ENCODE peak calls at places on chromosomes 6 and 20, in nine cellular contexts. One of them, this sample, is unnamed.

GRCh38 chr20:52746768-52747167 is 225.4 kb upstream of the TSHZ2 start:
- DNase-seq in GM06990: no peak
- DNase-seq in pancreas: no peak
- DNase-seq in RWPE1: no peak
- DNase-seq in A549: no peak
- DNase-seq in astrocyte: no peak
- DNase-seq in D721Med: no peak
- DNase-seq in cardiac fibroblast: peak
- DNase-seq in right lobe of liver: no peak
- DNase-seq in this sample: no peak

GRCh38 chr6:150231456-150231855 is 88.6 kb downstream of the PPP1R14C start:
- DNase-seq in GM06990: no peak
- DNase-seq in pancreas: no peak
- DNase-seq in RWPE1: no peak
- DNase-seq in A549: no peak
- DNase-seq in astrocyte: peak
- DNase-seq in D721Med: no peak
- DNase-seq in cardiac fibroblast: peak
- DNase-seq in right lobe of liver: no peak
- DNase-seq in this sample: no peak

GRCh38 chr6:144955853-144956252 is 670.7 kb downstream of the UTRN start:
- DNase-seq in GM06990: no peak
- DNase-seq in pancreas: no peak
- DNase-seq in RWPE1: no peak
- DNase-seq in A549: peak
- DNase-seq in astrocyte: peak
- DNase-seq in D721Med: no peak
- DNase-seq in cardiac fibroblast: peak
- DNase-seq in right lobe of liver: no peak
- DNase-seq in this sample: no peak

GRCh38 chr6:52535711-52536423 is 41.0 kb downstream of the TRAM2 start:
- DNase-seq in GM06990: no peak
- DNase-seq in pancreas: no peak
- DNase-seq in RWPE1: no peak
- DNase-seq in A549: no peak
- DNase-seq in astrocyte: no peak
- DNase-seq in D721Med: no peak
- DNase-seq in cardiac fibroblast: no peak
- DNase-seq in right lobe of liver: no peak
- DNase-seq in this sample: no peak

GRCh38 chr6:136435096-136435495 is 115.1 kb downstream of the MAP7 start:
- DNase-seq in GM06990: no peak
- DNase-seq in pancreas: no peak
- DNase-seq in RWPE1: no peak
- DNase-seq in A549: no peak
- DNase-seq in astrocyte: no peak
- DNase-seq in D721Med: no peak
- DNase-seq in cardiac fibroblast: no peak
- DNase-seq in right lobe of liver: no peak
- DNase-seq in this sample: no peak

GRCh38 chr6:148168856-148169255 is 173.8 kb upstream of the SASH1 start:
- DNase-seq in GM06990: no peak
- DNase-seq in pancreas: no peak
- DNase-seq in RWPE1: no peak
- DNase-seq in A549: no peak
- DNase-seq in astrocyte: no peak
- DNase-seq in D721Med: no peak
- DNase-seq in cardiac fibroblast: no peak
- DNase-seq in right lobe of liver: no peak
- DNase-seq in this sample: no peak

GRCh38 chr20:59152559-59153354 is 10.9 kb upstream of the ZNF831 start:
- DNase-seq in GM06990: no peak
- DNase-seq in pancreas: no peak
- DNase-seq in RWPE1: no peak
- DNase-seq in A549: no peak
- DNase-seq in astrocyte: no peak
- DNase-seq in D721Med: no peak
- DNase-seq in cardiac fibroblast: no peak
- DNase-seq in right lobe of liver: no peak
- DNase-seq in this sample: no peak

GRCh38 chr6:10418361-10418861 is 3.5 kb upstream of the TFAP2A start:
- DNase-seq in GM06990: no peak
- DNase-seq in pancreas: no peak
- DNase-seq in RWPE1: no peak
- DNase-seq in A549: no peak
- DNase-seq in astrocyte: no peak
- DNase-seq in D721Med: no peak
- DNase-seq in cardiac fibroblast: no peak
- DNase-seq in right lobe of liver: no peak
- DNase-seq in this sample: no peak

GRCh38 chr20:22720206-22720605 is 135.8 kb upstream of the FOXA2 start:
- DNase-seq in GM06990: no peak
- DNase-seq in pancreas: no peak
- DNase-seq in RWPE1: no peak
- DNase-seq in A549: no peak
- DNase-seq in astrocyte: no peak
- DNase-seq in D721Med: no peak
- DNase-seq in cardiac fibroblast: no peak
- DNase-seq in right lobe of liver: no peak
- DNase-seq in this sample: no peak

GRCh38 chr6:134065706-134066105 is 13.3 kb upstream of the SLC2A12 start:
- DNase-seq in GM06990: no peak
- DNase-seq in pancreas: no peak
- DNase-seq in RWPE1: no peak
- DNase-seq in A549: peak
- DNase-seq in astrocyte: no peak
- DNase-seq in D721Med: no peak
- DNase-seq in cardiac fibroblast: peak
- DNase-seq in right lobe of liver: no peak
- DNase-seq in this sample: peak
- TF ChIP-seq CTCF in GM06990: peak
- TF ChIP-seq CTCF in pancreas: no peak
- TF ChIP-seq CTCF in RWPE1: no peak
- TF ChIP-seq CTCF in A549: peak
- TF ChIP-seq CTCF in astrocyte: peak
- TF ChIP-seq CTCF in D721Med: peak
- TF ChIP-seq CTCF in cardiac fibroblast: peak
- TF ChIP-seq CTCF in right lobe of liver: peak
- TF ChIP-seq CTCF in this sample: peak

GRCh38 chr6:137877113-137877512 is 10.1 kb downstream of the TNFAIP3 start:
- DNase-seq in GM06990: no peak
- DNase-seq in pancreas: no peak
- DNase-seq in RWPE1: no peak
- DNase-seq in A549: no peak
- DNase-seq in astrocyte: no peak
- DNase-seq in D721Med: no peak
- DNase-seq in cardiac fibroblast: no peak
- DNase-seq in right lobe of liver: no peak
- DNase-seq in this sample: no peak

GRCh38 chr6:137879885-137880430 is 12.9 kb downstream of the TNFAIP3 start:
- DNase-seq in GM06990: no peak
- DNase-seq in pancreas: no peak
- DNase-seq in RWPE1: no peak
- DNase-seq in A549: no peak
- DNase-seq in astrocyte: no peak
- DNase-seq in D721Med: no peak
- DNase-seq in cardiac fibroblast: no peak
- DNase-seq in right lobe of liver: no peak
- DNase-seq in this sample: no peak

GRCh38 chr6:137879301-137879700 is 12.2 kb downstream of the TNFAIP3 start:
- DNase-seq in GM06990: no peak
- DNase-seq in pancreas: no peak
- DNase-seq in RWPE1: no peak
- DNase-seq in A549: no peak
- DNase-seq in astrocyte: no peak
- DNase-seq in D721Med: no peak
- DNase-seq in cardiac fibroblast: no peak
- DNase-seq in right lobe of liver: no peak
- DNase-seq in this sample: no peak

GRCh38 chr6:137878070-137878809 is 11.2 kb downstream of the TNFAIP3 start:
- DNase-seq in GM06990: no peak
- DNase-seq in pancreas: no peak
- DNase-seq in RWPE1: no peak
- DNase-seq in A549: no peak
- DNase-seq in astrocyte: no peak
- DNase-seq in D721Med: no peak
- DNase-seq in cardiac fibroblast: no peak
- DNase-seq in right lobe of liver: no peak
- DNase-seq in this sample: no peak

GRCh38 chr6:137878810-137879285 is 11.8 kb downstream of the TNFAIP3 start:
- DNase-seq in GM06990: no peak
- DNase-seq in pancreas: no peak
- DNase-seq in RWPE1: no peak
- DNase-seq in A549: no peak
- DNase-seq in astrocyte: no peak
- DNase-seq in D721Med: no peak
- DNase-seq in cardiac fibroblast: no peak
- DNase-seq in right lobe of liver: no peak
- DNase-seq in this sample: no peak
- TF ChIP-seq CTCF in GM06990: no peak
- TF ChIP-seq CTCF in pancreas: no peak
- TF ChIP-seq CTCF in RWPE1: no peak
- TF ChIP-seq CTCF in A549: no peak
- TF ChIP-seq CTCF in astrocyte: peak
- TF ChIP-seq CTCF in D721Med: no peak
- TF ChIP-seq CTCF in cardiac fibroblast: peak
- TF ChIP-seq CTCF in right lobe of liver: no peak
- TF ChIP-seq CTCF in this sample: no peak

GRCh38 chr6:121236984-121237383 is 97.3 kb downstream of the TBC1D32 start:
- DNase-seq in GM06990: no peak
- DNase-seq in pancreas: no peak
- DNase-seq in RWPE1: no peak
- DNase-seq in A549: no peak
- DNase-seq in astrocyte: no peak
- DNase-seq in D721Med: no peak
- DNase-seq in cardiac fibroblast: no peak
- DNase-seq in right lobe of liver: no peak
- DNase-seq in this sample: no peak
- TF ChIP-seq CTCF in GM06990: no peak
- TF ChIP-seq CTCF in pancreas: no peak
- TF ChIP-seq CTCF in RWPE1: no peak
- TF ChIP-seq CTCF in A549: no peak
- TF ChIP-seq CTCF in astrocyte: no peak
- TF ChIP-seq CTCF in D721Med: no peak
- TF ChIP-seq CTCF in cardiac fibroblast: no peak
- TF ChIP-seq CTCF in right lobe of liver: no peak
- TF ChIP-seq CTCF in this sample: no peak

DNA sequence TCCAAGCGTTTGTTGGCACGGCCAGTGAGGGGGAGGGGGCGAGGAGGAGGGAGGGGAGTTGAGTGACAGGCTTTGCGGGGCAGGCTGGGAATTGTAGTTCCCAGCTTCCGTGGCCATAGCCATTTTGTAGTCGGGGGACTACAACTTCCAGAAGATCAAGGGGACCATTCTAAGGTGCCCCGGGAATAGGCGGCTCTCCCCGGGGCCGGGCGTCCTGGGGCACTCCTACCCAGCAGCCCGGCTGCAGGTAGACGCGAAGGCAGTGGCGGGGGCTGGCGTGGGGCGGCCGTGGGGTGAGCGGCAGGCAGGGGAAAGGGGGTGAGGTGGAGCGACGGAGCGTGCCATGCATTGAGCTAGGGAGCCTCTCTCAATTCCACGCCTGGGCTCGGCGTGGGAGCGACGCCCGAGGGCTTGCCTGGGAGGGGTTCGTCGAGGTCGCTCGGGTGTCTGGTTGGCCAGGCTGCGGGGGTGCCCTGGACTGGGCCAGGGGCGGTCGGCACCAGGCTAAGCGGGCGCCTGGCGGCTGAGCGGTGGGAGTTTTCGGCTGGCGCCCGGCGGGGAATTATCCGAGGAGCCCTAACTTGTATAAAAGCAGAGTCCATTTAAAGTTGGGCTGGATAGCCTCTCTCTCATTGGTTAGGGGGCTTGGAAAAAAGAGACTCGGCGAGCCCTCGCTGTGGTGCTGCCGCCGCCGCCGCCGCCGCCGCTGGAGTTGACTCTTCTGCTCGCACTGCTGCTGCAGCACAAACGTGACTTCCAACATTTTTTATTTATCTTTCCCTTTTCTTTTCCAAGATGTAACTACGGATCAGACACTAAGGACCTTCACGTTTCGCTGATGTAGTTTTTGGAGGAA is at the start of gene JARID2:
- DNase-seq in GM06990: peak
- DNase-seq in pancreas: peak
- DNase-seq in RWPE1: peak
- DNase-seq in A549: peak
- DNase-seq in astrocyte: peak
- DNase-seq in D721Med: peak
- DNase-seq in cardiac fibroblast: peak
- DNase-seq in right lobe of liver: peak
- DNase-seq in this sample: peak
- TF ChIP-seq CTCF in GM06990: no peak
- TF ChIP-seq CTCF in pancreas: no peak
- TF ChIP-seq CTCF in RWPE1: no peak
- TF ChIP-seq CTCF in A549: no peak
- TF ChIP-seq CTCF in astrocyte: no peak
- TF ChIP-seq CTCF in D721Med: no peak
- TF ChIP-seq CTCF in cardiac fibroblast: no peak
- TF ChIP-seq CTCF in right lobe of liver: no peak
- TF ChIP-seq CTCF in this sample: no peak

DNA sequence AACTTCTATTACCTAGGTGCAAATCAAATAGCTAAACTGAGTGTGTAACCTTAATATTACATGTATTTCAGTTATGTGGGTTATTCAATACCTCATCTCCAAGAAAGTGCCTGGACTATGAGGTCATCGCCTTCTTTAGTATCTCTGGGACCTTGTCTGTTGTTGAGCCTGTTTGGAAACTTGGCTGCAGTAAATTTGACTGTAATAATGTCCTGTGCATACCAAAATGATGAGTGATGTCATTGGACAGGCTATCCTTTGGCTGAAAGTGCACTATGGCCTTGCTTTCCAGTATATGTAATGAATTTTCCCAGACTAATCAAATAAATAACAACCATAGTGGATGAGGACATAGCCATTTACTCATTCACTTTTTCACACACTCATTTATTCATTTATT is 455.1 kb downstream of the ADGRB3 start:
- DNase-seq in GM06990: no peak
- DNase-seq in pancreas: no peak
- DNase-seq in RWPE1: no peak
- DNase-seq in A549: peak
- DNase-seq in astrocyte: peak
- DNase-seq in D721Med: no peak
- DNase-seq in cardiac fibroblast: peak
- DNase-seq in right lobe of liver: no peak
- DNase-seq in this sample: no peak
- TF ChIP-seq CTCF in GM06990: no peak
- TF ChIP-seq CTCF in pancreas: no peak
- TF ChIP-seq CTCF in RWPE1: no peak
- TF ChIP-seq CTCF in A549: no peak
- TF ChIP-seq CTCF in astrocyte: no peak
- TF ChIP-seq CTCF in D721Med: no peak
- TF ChIP-seq CTCF in cardiac fibroblast: no peak
- TF ChIP-seq CTCF in right lobe of liver: no peak
- TF ChIP-seq CTCF in this sample: no peak

DNA sequence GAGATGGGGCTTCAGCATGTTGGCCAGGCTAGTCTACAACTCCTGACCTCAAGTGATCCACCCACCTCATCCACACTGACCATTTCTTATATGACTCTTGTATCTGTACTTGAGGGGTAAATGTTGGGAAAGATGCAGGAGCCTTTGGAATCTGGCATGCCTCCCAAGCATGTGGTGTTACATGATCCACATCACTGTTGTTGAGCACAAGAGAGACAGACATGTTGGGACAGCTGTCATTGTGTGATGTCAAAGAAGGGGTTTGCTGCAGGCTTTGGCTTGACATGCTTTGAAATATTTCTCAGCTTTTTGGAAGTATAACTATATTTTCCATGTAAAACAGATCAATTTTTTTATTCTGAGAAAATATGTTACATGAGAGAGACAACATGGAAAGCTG is 139.9 kb downstream of the MOXD1 start:
- DNase-seq in GM06990: no peak
- DNase-seq in pancreas: no peak
- DNase-seq in RWPE1: no peak
- DNase-seq in A549: no peak
- DNase-seq in astrocyte: no peak
- DNase-seq in D721Med: no peak
- DNase-seq in cardiac fibroblast: no peak
- DNase-seq in right lobe of liver: no peak
- DNase-seq in this sample: no peak
- TF ChIP-seq CTCF in GM06990: no peak
- TF ChIP-seq CTCF in pancreas: no peak
- TF ChIP-seq CTCF in RWPE1: no peak
- TF ChIP-seq CTCF in A549: no peak
- TF ChIP-seq CTCF in astrocyte: no peak
- TF ChIP-seq CTCF in D721Med: no peak
- TF ChIP-seq CTCF in cardiac fibroblast: no peak
- TF ChIP-seq CTCF in right lobe of liver: no peak
- TF ChIP-seq CTCF in this sample: no peak

This sample was measured in A673.